ENCODE peak calls at places on chromosomes 7 and 10, in six cellular contexts. N is transverse colon, P is astrocyte, G is lower lobe of right lung, B is foreskin fibroblast, H is HFF-Myc. J is an unnamed sample.
A peak's percentile ranks its signal among the peaks of the same experiment; 100 is the strongest.

GRCh38 chr10:92691591-92692084 is 1.9 kb downstream of the HHEX start:
- DNase-seq in N (peak; percentile 45), G (peak; percentile 84), B (no peak), P (no peak), H (no peak), J (peak; percentile 83)

GRCh38 chr10:104641150-104642000 is at the start of gene SORCS3:
- DNase-seq in N (no peak), B (peak; percentile 25), P (no peak), H (no peak), G (no peak), J (no peak)

GRCh38 chr7:15461576-15461975 is 100.2 kb downstream of the AGMO start:
- DNase-seq in G (no peak), P (peak; percentile 72), H (peak; percentile 74), N (no peak), B (peak; percentile 87), J (no peak)

GRCh38 chr7:114273218-114273617 is 141.4 kb upstream of the FOXP2 start:
- DNase-seq in G (no peak), B (no peak), H (no peak), N (no peak), P (no peak), J (no peak)

GRCh38 chr7:31991846-31992245 is 78.4 kb downstream of the PDE1C start:
- DNase-seq in H (no peak), P (peak; percentile 57), G (no peak), B (no peak), N (no peak), J (no peak)

GRCh38 chr7:143884978-143885559 is 16.9 kb downstream of the TCAF1 start:
- DNase-seq in P (peak; percentile 63), G (no peak), B (peak; percentile 90), H (no peak), N (no peak), J (peak; percentile 46)

GRCh38 chr10:55747244-55747643 is 613.8 kb downstream of the ZWINT start:
- DNase-seq in G (no peak), P (no peak), H (no peak), B (no peak), N (peak; percentile 24), J (no peak)

GRCh38 chr7:130393799-130394411 is 13.6 kb downstream of the CPA1 start:
- DNase-seq in G (no peak), N (no peak), H (no peak), B (no peak), P (no peak), J (no peak)

GRCh38 chr7:99170730-99171074 is 26.8 kb upstream of the SMURF1 start:
- DNase-seq in N (no peak), G (no peak), P (no peak), H (no peak), B (no peak), J (no peak)

GRCh38 chr10:86293323-86293840 is 73.2 kb downstream of the GRID1 start:
- DNase-seq in N (no peak), B (no peak), G (no peak), H (no peak), P (no peak), J (no peak)

GRCh38 chr10:100998991-100999741 is 442 bp upstream of the LZTS2 start:
- DNase-seq in P (peak; percentile 54), H (no peak), B (peak; percentile 91), G (peak; percentile 90), N (peak; percentile 84), J (peak; percentile 91)

GRCh38 chr10:121337356-121337936 is 260.8 kb downstream of the FGFR2 start:
- DNase-seq in B (no peak), N (no peak), H (no peak), G (no peak), P (no peak), J (no peak)

GRCh38 chr10:33126118-33126517 is 168.1 kb upstream of the ITGB1 start:
- DNase-seq in G (no peak), B (no peak), P (peak; percentile 64), N (no peak), H (no peak), J (no peak)

GRCh38 chr10:69152002-69152401 is 28.0 kb downstream of the VPS26A start:
- DNase-seq in P (no peak), B (no peak), N (no peak), H (no peak), G (no peak), J (no peak)

GRCh38 chr10:105691811-105692210 is 1050.7 kb downstream of the SORCS3 start:
- DNase-seq in P (peak; percentile 1), G (no peak), N (no peak), B (peak; percentile 15), H (no peak), J (no peak)

GRCh38 chr7:149818536-149818840 is 19.7 kb upstream of the ZNF862 start:
- DNase-seq in N (no peak), G (peak; percentile 31), H (no peak), P (no peak), B (no peak), J (peak; percentile 67)

GRCh38 chr10:87635498-87636312 is 24.0 kb upstream of the PAPSS2 start:
- DNase-seq in N (no peak), H (peak; percentile 63), B (peak; percentile 88), G (no peak), P (peak; percentile 80), J (no peak)

GRCh38 chr10:116014859-116015258 is 258.1 kb downstream of the GFRA1 start:
- DNase-seq in G (no peak), B (no peak), P (peak; percentile 42), N (no peak), H (no peak), J (no peak)

GRCh38 chr7:151038951-151039849 is 9.1 kb upstream of the ASIC3 start:
- DNase-seq in H (peak; percentile 78), P (peak; percentile 92), N (peak; percentile 64), G (peak; percentile 71), B (peak; percentile 94), J (peak; percentile 86)

GRCh38 chr10:120607710-120608703 is 151.0 kb downstream of the PLPP4 start:
- DNase-seq in G (no peak), N (no peak), P (peak; percentile 55), H (no peak), B (no peak), J (no peak)

GRCh38 chr10:70584366-70584765 is 18.2 kb downstream of the PRF1 start:
- DNase-seq in B (no peak), P (no peak), G (no peak), H (no peak), N (no peak), J (peak; percentile 51)

GRCh38 chr7:122269241-122269640 is 35.3 kb downstream of the FEZF1 start:
- DNase-seq in N (no peak), B (no peak), G (no peak), H (no peak), P (no peak), J (no peak)

GRCh38 chr7:33220231-33220630 is 90.9 kb downstream of the BBS9 start:
- DNase-seq in P (no peak), H (no peak), B (no peak), G (no peak), N (no peak), J (no peak)

GRCh38 chr7:140262242-140262903 is 85.6 kb upstream of the KDM7A start:
- DNase-seq in G (no peak), N (no peak), P (no peak), B (no peak), H (no peak), J (no peak)

GRCh38 chr7:152336754-152337368 is 98.9 kb downstream of the KMT2C start:
- DNase-seq in N (peak; percentile 10), H (peak; percentile 24), P (peak; percentile 24), B (peak; percentile 71), G (no peak), J (no peak)

GRCh38 chr7:148435715-148436114 is 154.9 kb upstream of the C7orf33 start:
- DNase-seq in P (no peak), N (no peak), H (no peak), B (no peak), G (no peak), J (no peak)
- H3K4me3 ChIP-seq in P (no peak overlapping the region), N (no peak overlapping the region), H (no peak overlapping the region), B (no peak overlapping the region), G (no peak overlapping the region), J (no peak overlapping the region)

DNA sequence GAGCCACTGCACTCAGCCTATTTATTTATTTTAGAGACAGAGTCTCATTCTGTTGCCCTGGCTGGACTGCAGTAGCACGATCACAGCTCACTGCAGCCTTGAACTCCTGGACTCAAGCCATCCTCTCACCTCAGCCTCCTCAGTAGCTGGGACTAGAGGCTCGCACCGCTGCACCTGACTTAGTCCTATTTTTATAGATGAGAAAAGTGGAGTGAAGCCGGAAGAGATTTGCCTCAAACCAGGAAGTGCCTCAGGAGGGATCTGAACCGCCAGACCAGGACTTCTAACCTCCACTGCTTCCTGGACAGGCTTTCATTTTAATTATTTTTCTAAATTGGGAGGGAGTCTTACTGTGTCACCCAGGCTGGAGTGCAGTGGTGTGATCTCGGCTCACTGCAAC is 17.5 kb upstream of the CLIP2 start:
- DNase-seq in P (no peak), G (no peak), H (no peak), B (no peak), N (no peak), J (no peak)
- H3K4me3 ChIP-seq in P (no peak overlapping the region), G (peak overlapping the region; percentile 19), H (no peak overlapping the region), B (no peak overlapping the region), N (no peak overlapping the region), J (no peak overlapping the region)

GRCh38 chr10:88715517-88715916 is 9.5 kb downstream of the LIPK start:
- DNase-seq in P (no peak), H (no peak), N (no peak), B (no peak), G (no peak), J (no peak)
- H3K4me3 ChIP-seq in P (no peak overlapping the region), H (no peak overlapping the region), N (no peak overlapping the region), B (no peak overlapping the region), G (no peak overlapping the region), J (no peak overlapping the region)

DNA sequence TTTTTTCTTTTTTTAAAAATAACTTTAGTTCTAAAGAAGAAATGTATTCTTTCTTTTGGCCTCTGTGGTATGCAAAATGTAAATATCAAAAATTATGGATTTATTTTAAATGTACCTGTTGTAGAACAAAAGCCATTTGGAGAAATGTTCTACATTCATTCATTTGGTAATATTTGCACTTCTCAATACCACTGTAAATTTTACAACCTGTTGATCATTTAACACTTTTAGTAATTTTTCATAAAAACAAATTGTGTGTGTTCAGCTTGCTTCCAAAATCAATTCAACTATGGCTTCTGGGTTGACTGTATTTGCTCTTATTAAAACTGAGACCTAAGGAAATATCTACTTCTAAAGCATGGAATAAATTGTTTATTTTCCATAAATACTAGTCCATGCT is 2.3 kb upstream of the IGF2BP3 start:
- DNase-seq in G (no peak), P (no peak), N (no peak), B (no peak), H (no peak), J (no peak)
- H3K4me3 ChIP-seq in G (no peak overlapping the region), P (no peak overlapping the region), N (no peak overlapping the region), B (no peak overlapping the region), H (no peak overlapping the region), J (no peak overlapping the region)

GRCh38 chr7:21616796-21617436 is 74.1 kb downstream of the DNAH11 start:
- DNase-seq in G (no peak), B (peak; percentile 41), N (no peak), P (peak; percentile 72), H (no peak), J (no peak)

GRCh38 chr7:21618706-21619105 is 75.9 kb downstream of the DNAH11 start:
- DNase-seq in P (no peak), H (no peak), B (no peak), G (no peak), N (no peak), J (no peak)

GRCh38 chr7:21617916-21618390 is 75.1 kb downstream of the DNAH11 start:
- DNase-seq in H (no peak), B (peak; percentile 89), N (peak; percentile 10), G (peak; percentile 45), P (peak; percentile 67), J (peak; percentile 72)

GRCh38 chr7:21620054-21620453 is 77.2 kb downstream of the DNAH11 start:
- DNase-seq in P (no peak), G (no peak), H (no peak), N (no peak), B (no peak), J (no peak)

GRCh38 chr7:21617513-21617912 is 74.7 kb downstream of the DNAH11 start:
- DNase-seq in N (no peak), B (peak; percentile 7), P (no peak), G (no peak), H (no peak), J (no peak)
- H3K4me3 ChIP-seq in N (no peak overlapping the region), B (no peak overlapping the region), P (no peak overlapping the region), G (no peak overlapping the region), H (no peak overlapping the region), J (no peak overlapping the region)

J was measured in aorta.